ENCODE peak calls at places on chromosomes 3 and 15, in nine cellular contexts. L is coronary artery; E is OCI-LY7; Z is heart left ventricle; A is astrocyte of the cerebellum; R is ovary; O is AG09309; V is CD8-positive, alpha-beta memory T cell; H is H7. J is an unnamed sample.

GRCh38 chr3:184409946-184410500 is 30.2 kb downstream of the CHRD start:
- DNase-seq in L (no peak), E (no peak), Z (no peak), A (no peak), R (no peak), O (no peak), V (no peak), H (no peak), J (no peak)

GRCh38 chr3:59386165-59386564 is 336.3 kb upstream of the CFAP20DC start:
- DNase-seq in L (no peak), E (no peak), Z (no peak), A (no peak), R (no peak), O (no peak), V (no peak), H (no peak), J (no peak)

GRCh38 chr3:27046346-27046745 is 322.8 kb downstream of the NEK10 start:
- DNase-seq in L (no peak), E (no peak), Z (no peak), A (no peak), R (no peak), O (no peak), V (no peak), H (no peak), J (no peak)

GRCh38 chr3:142910280-142910679 is 21.4 kb upstream of the PCOLCE2 start:
- DNase-seq in L (no peak), E (no peak), Z (no peak), A (no peak), R (no peak), O (no peak), V (no peak), H (no peak), J (no peak)

GRCh38 chr3:25433106-25433505 is 5.0 kb downstream of the RARB start:
- DNase-seq in L (no peak), E (no peak), Z (no peak), A (no peak), R (no peak), O (no peak), V (no peak), H (no peak), J (no peak)

GRCh38 chr15:63274427-63274826 is 3.0 kb upstream of the APH1B start:
- DNase-seq in L (no peak), E (no peak), Z (no peak), A (no peak), R (no peak), O (no peak), V (peak), H (peak), J (peak)

GRCh38 chr3:171873561-171873960 is 30.4 kb downstream of the TMEM212 start:
- DNase-seq in L (no peak), E (no peak), Z (no peak), A (no peak), R (no peak), O (peak), V (no peak), H (no peak), J (no peak)

GRCh38 chr3:16741103-16741758 is 136.0 kb upstream of the DAZL start:
- DNase-seq in L (no peak), E (no peak), Z (no peak), A (peak), R (peak), O (peak), V (no peak), H (no peak), J (no peak)

GRCh38 chr3:124566701-124567100 is 163.6 kb upstream of the UMPS start:
- DNase-seq in L (no peak), E (no peak), Z (no peak), A (no peak), R (no peak), O (no peak), V (no peak), H (no peak), J (no peak)

GRCh38 chr3:189490749-189491148 is 140.4 kb upstream of the TP63 start:
- DNase-seq in L (no peak), E (no peak), Z (no peak), A (no peak), R (no peak), O (peak), V (no peak), H (no peak), J (no peak)

GRCh38 chr3:30511524-30512278 is 94.7 kb upstream of the TGFBR2 start:
- DNase-seq in L (no peak), E (no peak), Z (peak), A (peak), R (no peak), O (peak), V (no peak), H (no peak), J (no peak)

GRCh38 chr3:185997130-185997529 is 59.3 kb upstream of the TRA2B start:
- DNase-seq in L (no peak), E (no peak), Z (no peak), A (no peak), R (no peak), O (no peak), V (no peak), H (no peak), J (no peak)

GRCh38 chr3:52429031-52429430 is 15.9 kb downstream of the SEMA3G start:
- DNase-seq in L (no peak), E (no peak), Z (peak), A (no peak), R (no peak), O (no peak), V (no peak), H (peak), J (no peak)

GRCh38 chr3:37668831-37669610 is 192.7 kb upstream of the CTDSPL start:
- DNase-seq in L (no peak), E (no peak), Z (peak), A (no peak), R (no peak), O (no peak), V (no peak), H (no peak), J (no peak)

GRCh38 chr3:52099006-52099405 is 42.6 kb upstream of the DUSP7 start:
- DNase-seq in L (no peak), E (no peak), Z (peak), A (no peak), R (no peak), O (no peak), V (no peak), H (no peak), J (no peak)

GRCh38 chr3:52446631-52447511 is 2.0 kb upstream of the SEMA3G start:
- DNase-seq in L (no peak), E (peak), Z (peak), A (peak), R (no peak), O (no peak), V (peak), H (peak), J (peak)

GRCh38 chr3:172106989-172107388 is 67.6 kb downstream of the FNDC3B start:
- DNase-seq in L (no peak), E (peak), Z (peak), A (no peak), R (no peak), O (no peak), V (peak), H (no peak), J (peak)

GRCh38 chr15:38226867-38227266 is 25.8 kb upstream of the SPRED1 start:
- DNase-seq in L (no peak), E (no peak), Z (no peak), A (no peak), R (no peak), O (peak), V (no peak), H (no peak), J (no peak)

GRCh38 chr15:73746883-73747282 is 6.3 kb downstream of the INSYN1 start:
- DNase-seq in L (no peak), E (no peak), Z (no peak), A (no peak), R (no peak), O (no peak), V (no peak), H (no peak), J (no peak)

GRCh38 chr15:73744293-73744692 is 8.9 kb downstream of the INSYN1 start:
- DNase-seq in L (no peak), E (no peak), Z (no peak), A (no peak), R (no peak), O (no peak), V (no peak), H (no peak), J (no peak)

GRCh38 chr15:73745073-73745472 is 8.1 kb downstream of the INSYN1 start:
- DNase-seq in L (no peak), E (no peak), Z (no peak), A (no peak), R (no peak), O (no peak), V (no peak), H (peak), J (no peak)

GRCh38 chr15:73747847-73748605 is 5.1 kb downstream of the INSYN1 start:
- DNase-seq in L (no peak), E (no peak), Z (no peak), A (no peak), R (no peak), O (no peak), V (no peak), H (no peak), J (no peak)

DNA sequence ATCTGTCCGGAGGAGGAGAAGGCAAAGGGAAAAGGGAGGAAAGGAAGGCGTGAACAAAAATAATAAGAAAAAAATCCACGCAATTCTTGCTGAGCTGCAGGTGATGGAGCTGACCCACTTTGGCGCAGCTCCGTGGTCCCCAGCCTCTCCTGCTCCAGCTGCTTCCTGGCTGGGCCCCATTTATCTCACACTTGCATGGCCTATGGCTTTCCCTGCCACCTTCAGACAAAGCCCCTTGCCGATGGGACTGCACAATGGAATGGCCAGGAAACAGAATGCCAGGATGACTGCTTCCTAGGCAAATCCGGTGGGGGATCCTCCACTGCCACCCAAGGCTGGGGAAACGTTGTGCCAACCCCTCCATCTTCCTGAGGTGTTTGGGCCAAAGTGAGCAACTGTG is 6.9 kb downstream of the INSYN1 start:
- DNase-seq in L (no peak), E (no peak), Z (no peak), A (no peak), R (no peak), O (no peak), V (no peak), H (no peak), J (no peak)
- H3K4me3 ChIP-seq in L (no peak), E (no peak), Z (no peak), A (no peak), R (no peak), O (no peak), V (no peak), H (no peak), J (no peak)

GRCh38 chr3:13019243-13019701 is 54.0 kb downstream of the IQSEC1 start:
- DNase-seq in L (no peak), E (no peak), Z (peak), A (peak), R (peak), O (peak), V (no peak), H (peak), J (no peak)

GRCh38 chr3:13021141-13021933 is 51.9 kb downstream of the IQSEC1 start:
- DNase-seq in L (no peak), E (peak), Z (peak), A (no peak), R (no peak), O (no peak), V (no peak), H (no peak), J (no peak)

GRCh38 chr3:13018561-13019242 is 54.5 kb downstream of the IQSEC1 start:
- DNase-seq in L (no peak), E (peak), Z (no peak), A (no peak), R (no peak), O (no peak), V (no peak), H (no peak), J (no peak)

GRCh38 chr3:13020159-13020558 is 53.1 kb downstream of the IQSEC1 start:
- DNase-seq in L (no peak), E (peak), Z (no peak), A (no peak), R (no peak), O (no peak), V (no peak), H (peak), J (no peak)

GRCh38 chr3:13019706-13020105 is 53.5 kb downstream of the IQSEC1 start:
- DNase-seq in L (no peak), E (no peak), Z (no peak), A (no peak), R (no peak), O (no peak), V (no peak), H (no peak), J (no peak)
- H3K4me3 ChIP-seq in L (peak), E (peak), Z (peak), A (no peak), R (no peak), O (no peak), V (no peak), H (no peak), J (no peak)

GRCh38 chr3:115100806-115101205 is 46.3 kb downstream of the ZBTB20 start:
- DNase-seq in L (no peak), E (no peak), Z (no peak), A (no peak), R (no peak), O (no peak), V (no peak), H (no peak), J (no peak)
- H3K4me3 ChIP-seq in L (peak), E (peak), Z (peak), A (no peak), R (peak), O (no peak), V (peak), H (no peak), J (no peak)

DNA sequence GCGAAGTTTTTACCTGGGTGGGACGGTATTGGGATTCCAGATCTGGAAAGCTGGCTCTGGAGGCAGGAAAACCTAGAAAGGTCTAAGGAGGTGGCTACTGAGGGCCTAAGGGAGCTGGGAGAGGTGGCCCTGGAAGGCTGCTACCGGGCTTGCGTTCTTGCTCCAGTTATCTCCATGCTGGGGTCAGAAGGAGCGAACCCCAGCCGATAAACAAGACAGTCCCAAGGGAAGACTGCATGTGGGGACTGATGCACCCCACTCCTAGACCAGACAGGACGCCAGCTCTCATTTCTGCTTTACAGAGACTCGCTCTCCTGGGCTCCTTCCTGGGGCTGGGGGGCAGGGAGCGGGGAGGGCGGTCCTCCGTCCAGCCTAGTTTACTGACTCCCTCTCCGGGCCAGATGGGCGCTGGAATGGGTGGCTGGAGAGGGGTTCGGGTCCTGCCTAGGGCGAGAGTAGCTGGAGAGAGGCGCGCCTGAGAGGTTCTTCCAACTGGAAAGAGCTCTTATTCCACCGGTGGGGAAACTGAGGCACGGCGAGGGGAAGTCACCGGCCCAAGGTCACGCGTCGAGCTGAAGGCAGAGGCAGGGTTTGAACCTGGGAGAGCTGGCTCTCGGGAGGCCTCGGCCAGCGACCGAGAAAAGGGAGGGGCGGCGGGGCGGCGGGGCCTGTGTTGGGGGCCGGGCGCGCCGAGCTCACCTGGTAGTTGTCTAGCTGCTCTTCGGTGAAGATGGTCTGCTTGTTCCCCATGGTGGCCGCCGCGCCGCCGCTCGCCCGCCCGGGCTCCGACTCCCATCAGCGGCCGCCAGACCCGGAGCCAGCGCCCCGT is 565 bp downstream of the CIB2 start:
- DNase-seq in L (no peak), E (no peak), Z (no peak), A (no peak), R (no peak), O (no peak), V (no peak), H (peak), J (no peak)
- H3K4me3 ChIP-seq in L (peak), E (peak), Z (peak), A (peak), R (peak), O (peak), V (no peak), H (peak), J (peak)

J was measured in Jurkat, Clone E6-1.